ENCODE peak calls at places on chromosomes 16 and 17, in five cellular contexts. S is heart right ventricle, A is neuronal stem cell, K is GM23338, L is uterus. G is an unnamed sample.
A peak's percentile ranks its signal among the peaks of the same experiment; 100 is the strongest.

GRCh38 chr16:78932395-78932794 is 668.1 kb downstream of the MAF start:
- DNase-seq in S (no peak), A (no peak), K (no peak), L (no peak), G (no peak)

GRCh38 chr17:15257316-15257925 is 7.7 kb downstream of the PMP22 start:
- DNase-seq in S (peak; percentile 84), K (peak; percentile 87), A (peak; percentile 62), L (peak; percentile 77), G (peak; percentile 92)

GRCh38 chr17:37240381-37240780 is 135.4 kb upstream of the C17orf78 start:
- DNase-seq in K (no peak), A (no peak), L (no peak), S (no peak), G (no peak)

GRCh38 chr17:75723201-75723930 is 2.1 kb downstream of the ITGB4 start:
- DNase-seq in S (no peak), L (no peak), K (no peak), A (no peak), G (no peak)

GRCh38 chr16:85359147-85359822 is 247.0 kb upstream of the CIBAR2 start:
- DNase-seq in K (no peak), S (no peak), L (no peak), A (no peak), G (no peak)

GRCh38 chr17:4527552-4527951 is 27.6 kb downstream of the MYBBP1A start:
- DNase-seq in A (no peak), K (peak; percentile 43), S (no peak), L (no peak), G (no peak)

GRCh38 chr17:29390856-29391631 is 881 bp downstream of the TAOK1 start:
- DNase-seq in K (peak; percentile 64), S (no peak), L (peak; percentile 25), A (no peak), G (no peak)

GRCh38 chr17:1109606-1110523 is 69.9 kb downstream of the ABR start:
- DNase-seq in K (peak; percentile 71), L (no peak), A (no peak), S (peak; percentile 70), G (no peak)

GRCh38 chr17:43878260-43879082 is 28.9 kb downstream of the MPP2 start:
- DNase-seq in S (peak; percentile 78), A (peak; percentile 69), L (peak; percentile 81), K (peak; percentile 90), G (peak; percentile 20)

GRCh38 chr16:57502048-57502775 is 15.9 kb upstream of the DOK4 start:
- DNase-seq in L (no peak), A (no peak), S (no peak), K (no peak), G (no peak)

GRCh38 chr17:43442711-43443110 is 41.1 kb upstream of the DHX8 start:
- DNase-seq in K (no peak), S (no peak), L (no peak), A (no peak), G (no peak)

GRCh38 chr16:22912654-22913053 is 98.7 kb downstream of the HS3ST2 start:
- DNase-seq in K (peak; percentile 80), L (no peak), A (peak; percentile 31), S (no peak), G (no peak)

GRCh38 chr17:65071861-65072260 is 15.3 kb upstream of the GNA13 start:
- DNase-seq in A (no peak), S (no peak), K (no peak), L (no peak), G (no peak)

GRCh38 chr17:65070620-65071019 is 14.1 kb upstream of the GNA13 start:
- DNase-seq in K (no peak), A (no peak), L (no peak), S (no peak), G (no peak)

GRCh38 chr17:65072577-65073178 is 16.1 kb upstream of the GNA13 start:
- DNase-seq in L (no peak), A (no peak), S (no peak), K (no peak), G (no peak)

GRCh38 chr17:65078441-65079160 is 22.1 kb upstream of the GNA13 start:
- DNase-seq in L (no peak), S (no peak), K (no peak), A (no peak), G (no peak)

DNA sequence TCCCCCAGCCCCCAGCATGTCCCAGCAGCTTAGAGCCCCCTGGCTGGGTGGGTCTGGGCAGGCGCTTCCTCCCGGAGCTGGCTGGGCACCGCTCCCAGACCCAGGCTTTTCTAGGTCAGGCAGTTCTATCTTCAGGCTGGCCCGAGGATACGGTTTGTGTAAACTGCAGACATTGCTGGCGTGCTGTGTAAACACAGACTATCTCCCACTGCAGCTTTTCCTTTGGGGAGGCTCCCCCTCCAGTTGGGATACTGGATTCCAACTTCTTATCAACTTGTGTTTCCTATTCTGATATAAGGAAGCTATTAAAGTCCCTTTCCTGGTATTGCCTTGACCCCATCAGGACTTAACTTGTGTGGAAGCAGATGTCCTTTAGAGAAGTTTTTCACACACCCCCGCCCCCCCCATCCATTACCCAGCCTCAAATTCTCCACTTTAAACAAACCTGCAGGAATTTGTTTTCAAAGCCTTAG is 18.3 kb upstream of the GNA13 start:
- DNase-seq in K (no peak), A (no peak), L (peak; percentile 51), S (peak; percentile 74), G (no peak)
- H3K27ac ChIP-seq in K (no peak overlapping the region), A (no peak overlapping the region), L (peak overlapping the region; percentile 19), S (no peak overlapping the region), G (peak overlapping the region; percentile 58)

DNA sequence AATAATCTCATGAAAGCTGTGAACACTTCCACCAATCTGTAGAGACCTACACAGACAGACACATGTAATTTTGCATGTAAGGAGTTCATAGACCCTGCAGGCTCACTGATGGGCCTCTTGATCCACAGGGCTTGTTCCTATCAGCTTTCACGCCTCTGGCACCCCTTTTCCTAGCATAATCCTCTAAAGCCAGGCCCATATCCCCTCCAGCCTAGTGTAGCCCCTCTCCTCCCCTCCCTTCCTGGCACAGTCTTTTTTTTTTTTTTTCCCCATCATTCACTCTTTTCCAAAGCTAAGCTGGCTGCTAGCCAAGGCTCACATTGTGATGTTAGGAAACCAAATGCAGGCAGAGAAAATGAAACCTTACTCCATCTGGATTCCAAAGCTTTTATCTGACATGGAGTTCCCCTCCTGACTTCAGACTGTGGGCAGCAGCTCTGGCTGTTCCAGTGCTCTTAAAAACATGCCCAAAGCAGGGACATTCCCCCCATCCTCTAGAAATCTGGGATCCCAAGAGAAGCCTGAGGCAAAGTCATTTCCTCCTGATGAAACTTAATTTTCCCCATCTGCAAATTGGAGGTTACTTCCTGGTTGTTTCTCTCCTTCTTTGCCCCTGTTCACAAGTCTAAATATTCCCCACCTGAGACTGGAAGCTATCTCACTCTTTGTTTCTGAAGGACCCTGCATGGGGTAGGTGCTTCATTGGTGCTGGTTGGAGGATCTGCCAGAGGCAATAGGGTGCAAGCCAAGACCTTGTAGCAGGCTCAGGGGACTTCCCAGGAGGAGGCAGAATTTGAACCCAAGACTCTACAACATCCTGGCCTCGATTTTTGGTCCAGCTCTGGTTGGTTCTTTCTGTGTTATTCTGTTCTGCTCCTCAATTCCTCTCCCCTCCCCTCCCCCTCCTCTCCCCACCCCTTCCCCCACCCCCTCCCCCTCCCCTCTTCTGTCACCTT is 9.9 kb upstream of the CCL5 start:
- DNase-seq in K (peak; percentile 2), L (no peak), S (no peak), A (no peak), G (no peak)
- H3K27ac ChIP-seq in K (no peak overlapping the region), L (no peak overlapping the region), S (peak overlapping the region; percentile 79), A (no peak overlapping the region), G (no peak overlapping the region)

DNA sequence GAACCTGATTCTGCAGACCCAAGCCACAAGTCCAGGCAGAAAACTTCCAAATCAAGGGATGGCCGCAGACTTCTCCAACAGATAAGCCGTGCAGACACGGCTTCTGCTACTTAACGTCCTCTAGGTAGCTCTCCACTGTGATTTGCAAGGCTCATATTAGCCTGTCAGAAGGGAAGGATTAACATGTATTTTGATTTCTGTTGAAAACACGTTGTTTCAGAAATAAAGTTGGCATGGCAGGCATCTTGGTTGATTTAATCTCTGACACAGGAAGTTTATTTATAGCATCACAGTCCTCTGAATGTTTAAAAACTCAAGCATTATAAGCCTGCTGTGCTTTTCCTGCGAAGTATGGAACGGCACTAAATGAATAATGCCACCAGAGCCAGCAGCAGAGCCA is 166.8 kb upstream of the TOX3 start:
- DNase-seq in L (no peak), K (no peak), S (no peak), A (no peak), G (no peak)
- H3K27ac ChIP-seq in L (no peak overlapping the region), K (no peak overlapping the region), S (no peak overlapping the region), A (no peak overlapping the region), G (no peak overlapping the region)

GRCh38 chr16:19908921-19909320 is 24.3 kb upstream of the GPRC5B start:
- DNase-seq in S (no peak), K (no peak), A (no peak), L (no peak), G (no peak)
- H3K27ac ChIP-seq in S (no peak overlapping the region), K (no peak overlapping the region), A (no peak overlapping the region), L (no peak overlapping the region), G (no peak overlapping the region)

GRCh38 chr17:48213797-48214196 is 106.2 kb downstream of the SNX11 start:
- DNase-seq in A (no peak), S (no peak), L (no peak), K (no peak), G (no peak)

GRCh38 chr17:48207776-48208175 is 100.2 kb downstream of the SNX11 start:
- DNase-seq in K (no peak), A (no peak), S (no peak), L (no peak), G (no peak)

GRCh38 chr17:48209973-48210372 is 102.4 kb downstream of the SNX11 start:
- DNase-seq in L (no peak), K (no peak), S (no peak), A (no peak), G (no peak)

GRCh38 chr17:48211787-48212186 is 104.2 kb downstream of the SNX11 start:
- DNase-seq in S (no peak), L (no peak), A (no peak), K (no peak), G (no peak)

DNA sequence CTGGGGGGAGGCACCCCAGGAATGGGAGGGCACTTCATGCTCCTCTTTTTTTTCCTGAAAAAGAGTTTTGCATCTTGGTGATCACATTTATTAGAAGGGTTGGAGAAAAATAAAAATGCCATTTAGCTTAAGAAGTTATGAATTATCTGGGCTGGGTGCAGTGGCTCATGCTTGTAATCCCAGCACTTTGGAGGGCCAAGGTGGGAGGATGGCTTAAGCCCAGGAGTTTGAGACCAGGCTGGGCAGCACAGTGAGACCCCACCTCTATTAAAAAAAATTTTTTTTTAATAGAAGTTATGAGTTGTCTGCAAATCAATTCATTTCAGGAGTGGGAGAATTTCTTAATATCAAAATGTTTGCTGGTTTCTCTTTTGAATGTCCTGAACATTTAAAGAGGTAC is 103.4 kb downstream of the SNX11 start:
- DNase-seq in A (no peak), S (no peak), K (no peak), L (no peak), G (no peak)
- H3K27ac ChIP-seq in A (no peak overlapping the region), S (no peak overlapping the region), K (no peak overlapping the region), L (no peak overlapping the region), G (no peak overlapping the region)